ENCODE peak calls at places on chromosomes 12 and 14, in four cellular contexts. K, S, Z and Q are unnamed samples. For H3K27me3, the result is how much of the 10 kb centered on the place peaks cover.

GRCh38 chr12:131041216-131041967 is 87.7 kb downstream of the ADGRD1 start:
- DNase-seq in K (no peak), S (no peak), Z (no peak), Q (no peak)

GRCh38 chr14:31961881-31962280 is 115.2 kb upstream of the ARHGAP5 start:
- DNase-seq in K (no peak), S (no peak), Z (no peak), Q (no peak)

GRCh38 chr12:89857652-89858274 is 149.1 kb upstream of the ATP2B1 start:
- DNase-seq in K (no peak), S (no peak), Z (no peak), Q (no peak)

GRCh38 chr14:32932921-32933622 is 5.6 kb upstream of the NPAS3 start:
- DNase-seq in K (no peak), S (no peak), Z (no peak), Q (no peak)

GRCh38 chr14:81303258-81303935 is 82.6 kb upstream of the GTF2A1 start:
- DNase-seq in K (peak), S (peak), Z (no peak), Q (no peak)

GRCh38 chr14:58243790-58244555 is 670 bp upstream of the PSMA3 start:
- DNase-seq in K (peak), S (peak), Z (no peak), Q (peak)

GRCh38 chr14:70186826-70187483 is 1.8 kb downstream of the SLC8A3 start:
- DNase-seq in K (no peak), S (no peak), Z (peak), Q (no peak)

GRCh38 chr14:102594514-102595175 is 2.2 kb downstream of the RCOR1 start:
- DNase-seq in K (peak), S (peak), Z (peak), Q (peak)

GRCh38 chr14:42140831-42141279 is 534.2 kb downstream of the LRFN5 start:
- DNase-seq in K (no peak), S (peak), Z (peak), Q (peak)

GRCh38 chr12:109680521-109681030 is 33.0 kb upstream of the FAM222A start:
- DNase-seq in K (no peak), S (no peak), Z (no peak), Q (no peak)

GRCh38 chr14:60622920-60623263 is 26.4 kb downstream of the SIX1 start:
- DNase-seq in K (peak), S (no peak), Z (peak), Q (peak)

GRCh38 chr12:6049587-6049986 is 74.9 kb downstream of the VWF start:
- DNase-seq in K (no peak), S (no peak), Z (no peak), Q (peak)

GRCh38 chr14:102207831-102208365 is 68.2 kb downstream of the WDR20 start:
- DNase-seq in K (no peak), S (no peak), Z (no peak), Q (no peak)

GRCh38 chr12:128784030-128784770 is 39.6 kb downstream of the SLC15A4 start:
- DNase-seq in K (no peak), S (no peak), Z (no peak), Q (peak)

GRCh38 chr12:9969673-9970072 is 1.5 kb upstream of the CLEC12A start:
- DNase-seq in K (no peak), S (no peak), Z (no peak), Q (no peak)

GRCh38 chr12:3313655-3314305 is 177.2 kb upstream of the PRMT8 start:
- DNase-seq in K (peak), S (no peak), Z (no peak), Q (peak)

GRCh38 chr12:56449622-56449984 is 377 bp upstream of the TIMELESS start:
- DNase-seq in K (no peak), S (no peak), Z (no peak), Q (no peak)

GRCh38 chr12:46388427-46388992 is 15.9 kb upstream of the SLC38A2 start:
- DNase-seq in K (peak), S (no peak), Z (no peak), Q (peak)
- H3K9ac ChIP-seq in K (peak), S (no peak), Z (no peak), Q (peak)

GRCh38 chr14:99262977-99263448 is 9.0 kb downstream of the BCL11B start:
- DNase-seq in K (no peak), S (no peak), Z (no peak), Q (no peak)

GRCh38 chr14:99261916-99262787 is 9.8 kb downstream of the BCL11B start:
- DNase-seq in K (no peak), S (no peak), Z (no peak), Q (no peak)

GRCh38 chr14:99265571-99265970 is 6.4 kb downstream of the BCL11B start:
- DNase-seq in K (no peak), S (no peak), Z (no peak), Q (no peak)

GRCh38 chr14:99264691-99265090 is 7.3 kb downstream of the BCL11B start:
- DNase-seq in K (no peak), S (no peak), Z (no peak), Q (no peak)

DNA sequence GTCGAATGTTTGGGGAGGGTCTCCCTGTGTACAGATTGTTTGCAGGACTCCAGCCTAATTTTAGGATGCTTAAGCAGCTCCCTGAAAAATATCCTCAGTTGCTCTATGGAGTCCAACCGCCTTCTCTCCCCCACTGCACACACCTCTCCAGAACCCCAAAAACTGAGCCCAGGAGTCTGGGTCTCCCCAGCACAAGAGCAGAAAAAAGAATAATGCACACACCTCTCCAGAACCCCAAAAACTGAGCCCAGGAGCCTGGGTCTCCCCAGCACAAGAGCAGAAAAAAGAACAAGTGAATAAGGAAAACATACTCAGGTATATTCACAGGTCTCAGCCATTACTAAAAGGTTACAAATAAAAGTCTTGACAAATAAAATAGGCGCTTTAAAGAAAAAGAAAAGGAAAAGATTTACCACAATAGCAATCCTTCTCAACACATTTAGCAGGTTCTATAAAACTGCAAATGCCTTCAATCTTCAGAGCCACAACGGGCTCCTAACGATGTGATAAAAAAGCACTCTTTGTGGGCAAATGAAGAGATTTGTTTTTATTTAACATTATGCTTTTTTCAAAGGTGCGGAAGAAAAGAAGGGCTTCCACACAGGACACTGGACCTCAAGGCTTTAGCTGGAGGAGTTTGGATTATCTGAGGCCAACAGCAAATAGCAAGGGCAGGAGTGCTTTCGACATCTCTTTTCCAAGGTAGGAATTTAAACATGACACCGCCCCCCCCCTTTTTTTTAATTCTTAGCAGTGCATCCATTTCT is 8.2 kb downstream of the BCL11B start:
- DNase-seq in K (no peak), S (no peak), Z (no peak), Q (no peak)
- H3K27me3 ChIP-seq in K (under half), S (under half), Z (under half), Q (half or more)

GRCh38 chr12:69988601-69989194 is 163.7 kb downstream of the MYRFL start:
- DNase-seq in K (no peak), S (peak), Z (peak), Q (peak)
- H3K9ac ChIP-seq in K (no peak), S (no peak), Z (no peak), Q (peak)

DNA sequence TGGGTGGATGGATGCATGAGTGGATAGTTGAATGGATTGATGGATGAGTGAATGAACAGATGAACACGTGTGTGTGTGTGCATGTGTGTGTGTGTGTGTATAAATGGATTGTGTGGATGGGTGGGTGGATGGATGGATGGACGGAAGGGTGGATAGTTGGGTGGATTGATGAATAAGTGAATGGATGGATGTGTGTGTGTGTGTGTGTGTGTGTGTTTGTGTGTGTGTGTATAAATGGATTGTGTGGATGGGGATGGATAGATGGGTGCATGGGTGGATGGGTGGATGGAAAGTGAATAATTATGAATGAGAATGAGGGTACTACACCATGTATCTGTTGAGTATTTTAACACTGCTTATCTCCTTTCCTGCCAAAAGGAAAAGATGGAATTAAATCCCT is 986 bp downstream of the KRT77 start:
- DNase-seq in K (no peak), S (no peak), Z (no peak), Q (no peak)
- H3K27me3 ChIP-seq in K (half or more), S (under half), Z (under half), Q (under half)

DNA sequence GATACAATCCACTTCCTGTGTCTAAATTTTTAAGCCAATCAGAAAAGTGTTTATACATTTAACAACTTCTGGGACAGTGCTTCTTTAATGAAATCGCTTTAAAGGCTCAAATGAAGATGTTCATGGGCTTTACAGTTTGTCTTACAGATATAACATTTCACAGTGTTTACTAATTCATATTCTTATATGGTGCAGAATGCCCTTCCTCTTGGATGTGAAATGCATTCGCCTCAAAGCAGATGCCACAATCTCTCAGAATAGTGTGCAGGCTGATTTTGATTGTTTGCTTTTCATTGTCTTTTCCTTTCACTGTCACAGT is 200.1 kb upstream of the FOXN3 start:
- DNase-seq in K (no peak), S (no peak), Z (no peak), Q (peak)
- H3K9ac ChIP-seq in K (peak), S (no peak), Z (no peak), Q (peak)

DNA sequence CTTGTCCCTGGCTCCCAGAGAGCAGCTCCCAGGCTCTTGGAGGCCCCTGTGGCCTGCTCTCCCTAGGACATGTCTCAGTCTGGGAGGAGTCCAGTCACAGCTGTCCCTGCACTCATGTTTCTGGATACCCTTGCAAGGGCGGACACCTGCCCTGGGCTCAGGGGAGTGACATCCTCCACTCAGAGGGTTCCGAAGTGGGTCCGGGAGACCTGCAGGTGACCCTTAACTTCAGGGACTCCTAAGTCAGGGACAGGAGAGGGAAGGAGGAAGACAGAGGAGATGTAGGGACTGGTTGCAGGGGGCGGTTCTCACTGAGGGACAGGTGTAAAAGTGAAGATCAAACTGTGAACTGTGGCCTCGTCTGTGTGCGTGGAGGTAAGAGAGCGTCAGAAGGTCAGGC is 37.6 kb downstream of the CACNA2D4 start:
- DNase-seq in K (no peak), S (no peak), Z (no peak), Q (no peak)
- H3K27me3 ChIP-seq in K (under half), S (under half), Z (under half), Q (under half)